ENCODE peak calls at places on chromosomes 6 and 20, in four cellular contexts. R is coronary artery, I is heart left ventricle, M is cardiac muscle cell. S is an unnamed sample.

GRCh38 chr6:57265755-57266221 is 43.7 kb upstream of the RAB23 start:
- DNase-seq in I (no peak), M (peak), R (no peak), S (no peak)

GRCh38 chr6:137309078-137309762 is 90.0 kb upstream of the IFNGR1 start:
- DNase-seq in M (peak), R (no peak), I (peak), S (peak)

GRCh38 chr6:118813795-118814194 is 80.2 kb upstream of the ASF1A start:
- DNase-seq in M (peak), I (no peak), R (no peak), S (no peak)

GRCh38 chr20:60030471-60030870 is 72.2 kb downstream of the CDH26 start:
- DNase-seq in I (no peak), M (no peak), R (no peak), S (no peak)

GRCh38 chr20:49616154-49617007 is 48.4 kb upstream of the PTGIS start:
- DNase-seq in I (no peak), M (no peak), R (no peak), S (no peak)

GRCh38 chr6:132548746-132549463 is 3.6 kb upstream of the TAAR8 start:
- DNase-seq in M (no peak), I (no peak), R (no peak), S (no peak)

GRCh38 chr6:104750449-104750848 is 109.3 kb downstream of the HACE1 start:
- DNase-seq in R (no peak), M (no peak), I (no peak), S (no peak)

GRCh38 chr6:12911387-12911960 is 194.9 kb downstream of the PHACTR1 start:
- DNase-seq in R (no peak), I (no peak), M (peak), S (no peak)

GRCh38 chr6:156698239-156699016 is 78.8 kb upstream of the ARID1B start:
- DNase-seq in M (no peak), R (no peak), I (no peak), S (no peak)

GRCh38 chr6:9398794-9399373 is 963.5 kb upstream of the SLC35B3 start:
- DNase-seq in M (peak), R (no peak), I (peak), S (no peak)

GRCh38 chr6:150813319-150813992 is 52.0 kb upstream of the MTHFD1L start:
- DNase-seq in R (no peak), M (peak), I (no peak), S (no peak)

GRCh38 chr6:68651018-68651985 is 16.2 kb downstream of the ADGRB3 start:
- DNase-seq in R (no peak), M (peak), I (no peak), S (no peak)
- H3K4me3 ChIP-seq in R (no peak), M (no peak), I (no peak), S (no peak)

DNA sequence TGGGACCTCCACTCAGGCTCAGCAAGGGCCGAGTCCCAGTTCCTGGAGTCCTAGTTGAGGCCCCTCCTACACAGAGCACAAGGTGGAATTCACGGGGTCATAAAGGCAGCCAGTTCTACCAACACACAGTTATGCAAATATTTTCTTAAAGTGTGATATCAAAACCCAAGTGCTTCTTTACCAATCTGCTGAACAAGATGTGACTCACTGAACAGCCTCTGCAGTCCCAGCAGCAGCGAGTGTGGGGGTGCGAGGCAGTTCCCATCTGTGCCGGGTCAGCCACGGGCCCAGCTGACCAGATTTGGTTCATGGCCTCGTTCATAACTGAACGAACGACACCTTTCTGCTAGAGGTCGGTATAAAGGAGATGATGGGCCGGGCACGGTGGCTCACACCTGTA is 4.5 kb upstream of the TCEA2 start:
- DNase-seq in M (no peak), R (no peak), I (no peak), S (no peak)
- H3K27ac ChIP-seq in M (no peak), R (no peak), I (no peak), S (no peak)

DNA sequence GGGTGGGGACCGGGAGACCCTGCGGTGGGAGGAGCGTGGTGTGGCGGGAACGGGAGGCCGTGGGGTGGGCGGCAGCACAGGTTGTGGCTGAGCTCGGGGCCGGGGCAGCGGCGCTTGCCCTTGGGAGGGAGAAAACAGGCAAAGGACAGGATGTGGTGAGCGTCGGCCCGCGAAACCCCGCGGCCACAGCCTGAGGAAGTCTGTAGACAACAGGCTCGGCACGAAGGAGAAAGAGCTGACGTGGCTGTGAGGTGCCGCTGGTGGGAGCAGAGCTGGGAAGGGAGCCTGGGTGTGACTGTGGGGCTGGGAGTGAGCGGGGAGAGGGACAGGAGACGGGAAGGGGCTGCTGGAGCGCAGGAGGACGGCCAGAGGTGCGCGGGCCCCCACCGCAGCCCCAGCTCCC is 202.9 kb downstream of the DLL1 start:
- DNase-seq in I (no peak), M (no peak), R (peak), S (no peak)
- H3K4me3 ChIP-seq in I (peak), M (no peak), R (no peak), S (no peak)

GRCh38 chr6:31626952-31627351 is 6.4 kb downstream of the PRRC2A start:
- DNase-seq in I (no peak), R (no peak), M (no peak), S (no peak)

GRCh38 chr6:31621991-31622390 is 1.5 kb downstream of the PRRC2A start:
- DNase-seq in M (no peak), I (no peak), R (no peak), S (no peak)

GRCh38 chr6:31622678-31623077 is 2.2 kb downstream of the PRRC2A start:
- DNase-seq in R (no peak), M (no peak), I (no peak), S (peak)

GRCh38 chr6:31621320-31621939 is 915 bp downstream of the PRRC2A start:
- DNase-seq in R (no peak), I (no peak), M (no peak), S (no peak)

DNA sequence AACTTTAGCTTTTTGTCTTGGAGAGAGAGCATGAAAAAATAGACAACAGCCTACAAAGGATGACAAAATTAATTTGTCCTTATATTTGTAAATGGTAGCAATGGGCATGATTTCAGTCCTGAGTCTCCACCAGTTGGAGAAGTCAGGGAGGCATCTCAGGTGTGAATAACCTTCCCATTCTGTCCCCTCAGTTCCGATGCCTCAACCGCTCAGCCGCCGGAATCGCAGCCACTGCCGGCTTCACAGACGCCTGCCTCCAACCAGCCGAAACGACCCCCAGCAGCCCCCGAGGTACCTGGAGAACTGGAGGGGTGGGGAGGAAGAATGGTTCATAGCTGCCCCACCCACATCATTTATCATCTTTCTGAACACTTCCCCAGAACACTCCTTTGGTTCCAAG is 3.6 kb downstream of the PRRC2A start:
- DNase-seq in M (no peak), I (no peak), R (no peak), S (no peak)
- H3K27ac ChIP-seq in M (no peak), I (no peak), R (no peak), S (no peak)

DNA sequence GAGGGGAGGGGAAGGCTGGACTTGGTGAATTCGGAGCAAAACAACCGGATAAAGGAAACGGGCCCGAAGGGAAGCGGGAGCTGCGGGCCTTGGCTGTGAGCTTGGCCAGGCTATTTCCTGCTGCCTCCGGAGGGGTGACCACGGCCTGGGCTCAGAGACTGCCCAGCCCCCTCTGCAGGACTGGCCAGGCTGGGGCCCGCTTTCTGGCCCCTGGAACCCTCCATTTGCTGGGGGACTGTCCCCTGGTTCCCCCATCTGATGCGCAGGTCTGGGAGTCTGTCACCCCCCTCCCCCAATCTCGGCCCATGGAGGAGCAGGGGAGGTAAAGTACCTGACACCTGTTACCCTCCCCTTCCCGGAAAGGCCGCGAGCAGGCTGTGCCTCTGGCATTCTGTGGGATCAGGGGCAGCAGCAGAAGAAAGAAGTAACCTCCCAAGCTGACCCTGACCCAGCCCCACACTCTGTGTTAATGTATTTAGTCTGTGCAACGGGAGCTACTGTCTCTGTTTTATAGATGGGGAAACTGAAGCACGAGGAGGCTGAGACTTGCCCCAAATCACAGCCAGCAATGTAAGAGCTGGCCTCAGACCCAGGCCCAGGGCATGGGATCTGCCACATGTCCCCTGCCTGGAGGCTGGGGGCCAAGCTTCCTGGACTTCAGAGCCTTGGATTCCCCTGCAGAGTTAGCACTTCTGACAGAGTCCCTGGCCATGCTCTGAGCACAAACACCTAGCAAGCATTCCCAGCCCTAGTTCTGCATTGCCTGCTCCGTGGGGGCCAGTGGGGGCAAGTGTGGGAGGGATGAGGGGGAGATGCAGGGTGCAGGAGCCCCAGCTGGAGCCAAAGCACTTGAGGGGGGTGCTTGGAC is 3.5 kb downstream of the C20orf204 start:
- DNase-seq in R (no peak), I (no peak), M (no peak), S (no peak)
- H3K4me3 ChIP-seq in R (peak), I (peak), M (peak), S (no peak)

DNA sequence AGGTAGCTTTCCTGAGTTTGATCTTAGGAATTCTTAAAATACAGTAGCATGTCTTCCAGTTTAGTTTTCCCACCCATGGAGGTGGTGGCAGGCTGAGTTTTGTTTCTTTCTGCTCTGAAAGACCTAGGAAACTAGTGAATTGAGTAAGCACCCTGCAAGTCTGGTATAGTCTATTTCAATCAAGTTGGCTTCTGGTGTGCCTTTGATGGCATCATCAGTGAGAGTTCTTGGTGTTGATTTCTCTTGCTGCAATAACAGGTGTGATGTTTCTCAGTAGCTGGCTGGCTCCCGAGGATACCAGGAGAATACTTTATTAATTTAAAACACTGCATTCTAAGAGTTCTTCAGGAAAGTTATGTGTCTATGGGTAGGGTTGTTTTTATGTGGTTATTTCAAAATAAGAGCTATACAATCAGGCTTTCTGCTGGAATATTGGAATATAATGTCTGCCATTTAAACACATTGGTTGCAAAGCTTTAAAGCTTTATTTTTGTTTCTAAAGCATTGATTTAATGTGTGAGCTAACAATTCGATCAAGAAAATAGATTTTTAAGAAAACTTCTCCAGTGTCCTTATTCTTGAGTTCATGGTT is 19.0 kb downstream of the VAPB start:
- DNase-seq in R (no peak), I (no peak), M (peak), S (no peak)
- H3K27ac ChIP-seq in R (no peak), I (no peak), M (no peak), S (no peak)

DNA sequence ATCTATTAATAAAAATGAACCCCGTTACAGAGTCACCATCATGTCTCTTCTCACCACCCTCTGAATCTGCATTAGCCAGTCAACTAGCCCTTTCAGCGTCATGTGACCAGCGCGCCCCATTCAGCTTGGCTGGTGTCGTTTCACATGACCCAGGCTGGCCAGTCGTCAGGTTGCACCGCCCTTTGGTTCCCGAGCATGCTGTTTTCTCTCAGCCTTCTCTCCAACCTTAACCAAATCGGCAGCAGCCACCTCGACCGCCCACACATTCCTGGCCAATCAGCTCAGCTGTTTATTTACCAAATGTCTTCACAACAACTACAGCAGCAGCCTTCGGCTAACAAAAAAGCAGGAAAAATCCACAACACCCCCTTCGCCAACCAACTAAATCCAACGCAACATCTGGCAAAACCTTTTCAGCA is 5.6 kb downstream of the SRSF3 start:
- DNase-seq in R (no peak), M (peak), I (peak), S (no peak)
- H3K4me3 ChIP-seq in R (peak), M (no peak), I (peak), S (no peak)

GRCh38 chr20:40941023-40941655 is 87.5 kb upstream of the TOP1 start:
- DNase-seq in R (no peak), M (no peak), I (no peak), S (no peak)

GRCh38 chr20:40933758-40934157 is 94.9 kb upstream of the TOP1 start:
- DNase-seq in R (no peak), I (no peak), M (no peak), S (no peak)

GRCh38 chr20:40939667-40940066 is 89.0 kb upstream of the TOP1 start:
- DNase-seq in R (no peak), M (no peak), I (no peak), S (no peak)

GRCh38 chr20:40942015-40942414 is 86.6 kb upstream of the TOP1 start:
- DNase-seq in R (no peak), I (no peak), M (no peak), S (no peak)

DNA sequence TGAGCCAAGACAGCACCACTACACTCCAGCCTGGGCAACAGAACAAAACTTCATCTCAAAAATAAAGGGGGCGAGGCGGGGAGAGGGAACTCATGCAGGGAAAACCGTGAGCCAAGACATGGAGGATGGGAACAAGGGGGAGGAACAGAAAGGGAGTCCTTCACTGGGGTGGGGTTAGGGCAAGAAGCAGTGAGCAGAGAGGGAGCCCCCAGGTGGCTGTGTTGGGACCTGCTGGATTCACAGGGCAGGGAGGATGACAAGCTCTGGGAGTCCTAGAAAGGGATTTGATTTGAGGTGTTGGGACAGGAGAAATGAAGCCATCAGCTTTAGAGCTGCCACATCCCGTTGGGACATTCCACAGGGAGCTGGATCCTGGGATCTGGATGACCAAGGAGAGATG is 90.6 kb upstream of the TOP1 start:
- DNase-seq in R (no peak), M (no peak), I (no peak), S (no peak)
- H3K27ac ChIP-seq in R (no peak), M (no peak), I (no peak), S (no peak)